ENCODE peak calls at places on chromosomes 6 and 20, in seven cellular contexts. U is IMR-90; Y is KBM-7; N is mesenchymal stem cell; O is activated CD8-positive, alpha-beta memory T cell treated with anti-CD3 and anti-CD28 coated beads, Interleukin-2, amount 10 ng/mL, durations not matched to agents 7 days and 5 days; I is A549; V is CD8-positive, alpha-beta T cell. H is an unnamed sample.

GRCh38 chr6:122704086-122704485 is 75.4 kb upstream of the FABP7 start:
- DNase-seq in O (no peak), U (no peak), I (no peak), V (no peak), Y (no peak), N (no peak), H (no peak)

GRCh38 chr6:37623666-37624065 is 74.0 kb downstream of the MDGA1 start:
- DNase-seq in O (no peak), V (no peak), N (no peak), U (no peak), I (no peak), Y (no peak), H (no peak)

GRCh38 chr6:159680104-159680503 is 12.9 kb downstream of the SOD2 start:
- DNase-seq in U (peak), N (peak), O (no peak), Y (no peak), V (no peak), I (no peak), H (no peak)

GRCh38 chr6:167559675-167560479 is 235.0 kb downstream of the TTLL2 start:
- DNase-seq in O (no peak), Y (no peak), U (no peak), N (no peak), V (no peak), I (peak), H (no peak)

GRCh38 chr6:168219167-168219566 is 100.4 kb downstream of the DACT2 start:
- DNase-seq in I (no peak), Y (no peak), V (no peak), N (no peak), O (no peak), U (no peak), H (no peak)

GRCh38 chr6:21061892-21062291 is 527.6 kb downstream of the CDKAL1 start:
- DNase-seq in O (no peak), I (no peak), Y (no peak), U (no peak), N (no peak), V (no peak), H (no peak)

GRCh38 chr6:18362058-18362561 is 25.0 kb upstream of the RNF144B start:
- DNase-seq in O (no peak), I (no peak), N (peak), Y (no peak), U (peak), V (no peak), H (no peak)

GRCh38 chr20:41173161-41173721 is 35.9 kb downstream of the PLCG1 start:
- DNase-seq in I (peak), U (peak), N (peak), Y (peak), O (peak), V (peak), H (peak)

GRCh38 chr6:27608916-27609883 is 136.3 kb upstream of the ZNF184 start:
- DNase-seq in Y (peak), U (peak), V (no peak), N (peak), O (no peak), I (peak), H (no peak)

GRCh38 chr20:43559588-43559987 is 761 bp downstream of the SGK2 start:
- DNase-seq in V (no peak), N (no peak), U (no peak), I (no peak), O (no peak), Y (no peak), H (no peak)

GRCh38 chr6:50707652-50708325 is 5.5 kb upstream of the TFAP2D start:
- DNase-seq in V (no peak), I (no peak), O (no peak), Y (no peak), N (no peak), U (no peak), H (no peak)

GRCh38 chr20:35821807-35822242 is 50.0 kb downstream of the PHF20 start:
- DNase-seq in V (no peak), Y (no peak), O (no peak), I (peak), U (peak), N (peak), H (no peak)

GRCh38 chr20:5970381-5970780 is 19.9 kb downstream of the MCM8 start:
- DNase-seq in I (no peak), V (no peak), O (no peak), N (no peak), Y (no peak), U (no peak), H (no peak)

GRCh38 chr6:54624779-54625178 is 221.8 kb upstream of the FAM83B start:
- DNase-seq in V (no peak), U (peak), N (no peak), O (no peak), I (no peak), Y (no peak), H (no peak)

GRCh38 chr20:54276577-54277169 is 68.8 kb downstream of the PFDN4 start:
- DNase-seq in N (no peak), O (no peak), V (no peak), I (no peak), U (no peak), Y (no peak), H (no peak)

GRCh38 chr20:53070714-53071392 is 98.7 kb downstream of the TSHZ2 start:
- DNase-seq in O (no peak), N (peak), V (no peak), U (no peak), I (no peak), Y (no peak), H (no peak)

GRCh38 chr6:19327684-19328083 is 509.5 kb upstream of the ID4 start:
- DNase-seq in O (no peak), N (no peak), Y (no peak), V (no peak), U (no peak), I (no peak), H (no peak)

GRCh38 chr20:45313943-45314342 is 5.8 kb upstream of the MATN4 start:
- DNase-seq in N (no peak), Y (no peak), O (no peak), U (no peak), V (no peak), I (no peak), H (no peak)

GRCh38 chr6:74333406-74333805 is 637.4 kb downstream of the CD109 start:
- DNase-seq in O (no peak), N (peak), U (peak), Y (no peak), I (no peak), V (no peak), H (no peak)

GRCh38 chr20:17993546-17993945 is 24.7 kb downstream of the MGME1 start:
- DNase-seq in O (no peak), Y (no peak), I (no peak), U (no peak), V (no peak), N (no peak), H (no peak)

GRCh38 chr6:13711384-13711725 is 280 bp downstream of the RANBP9 start:
- DNase-seq in U (no peak), I (no peak), V (peak), Y (peak), O (peak), N (peak), H (peak)

GRCh38 chr20:137668-138131 is 4.7 kb upstream of the DEFB126 start:
- DNase-seq in V (no peak), Y (peak), N (peak), U (no peak), O (no peak), I (peak), H (peak)

GRCh38 chr20:45592574-45593189 is 13.6 kb upstream of the WFDC8 start:
- DNase-seq in U (peak), V (no peak), I (peak), N (peak), Y (peak), O (no peak), H (no peak)

GRCh38 chr20:38171301-38172010 is 6.4 kb upstream of the TGM2 start:
- DNase-seq in U (peak), Y (no peak), I (no peak), N (peak), O (no peak), V (no peak), H (no peak)

GRCh38 chr6:144544266-144544830 is 259.2 kb downstream of the UTRN start:
- DNase-seq in O (no peak), Y (no peak), U (no peak), I (no peak), N (no peak), V (no peak), H (no peak)

GRCh38 chr6:143258945-143259344 is 191.6 kb downstream of the ADAT2 start:
- DNase-seq in N (no peak), U (no peak), I (no peak), Y (peak), V (no peak), O (no peak), H (no peak)

GRCh38 chr6:94736231-94736630 is 841.1 kb upstream of the MANEA start:
- DNase-seq in V (no peak), Y (no peak), O (no peak), N (no peak), I (no peak), U (no peak), H (no peak)

GRCh38 chr6:131213501-131213990 is 78.3 kb downstream of the AKAP7 start:
- DNase-seq in V (no peak), Y (no peak), N (peak), U (peak), O (no peak), I (no peak), H (no peak)

GRCh38 chr6:35728663-35729348 is 8.0 kb upstream of the ARMC12 start:
- DNase-seq in U (no peak), V (no peak), Y (no peak), I (no peak), O (peak), N (no peak), H (peak)

GRCh38 chr20:3071610-3072529 is at the start of gene OXT:
- DNase-seq in N (no peak), V (peak), I (no peak), O (peak), Y (peak), U (no peak), H (peak)

GRCh38 chr6:3722785-3723184 is 28.7 kb downstream of the PXDC1 start:
- DNase-seq in O (no peak), V (no peak), I (no peak), Y (no peak), N (no peak), U (no peak), H (no peak)

GRCh38 chr6:40555092-40555491 is 32.1 kb downstream of the LRFN2 start:
- DNase-seq in V (no peak), O (no peak), N (no peak), Y (no peak), U (no peak), I (no peak), H (no peak)

GRCh38 chr6:29653452-29654038 is 3.3 kb upstream of the MOG start:
- DNase-seq in I (peak), V (no peak), N (peak), U (peak), Y (peak), O (peak), H (peak)

GRCh38 chr6:141641406-141641805 is 491.3 kb upstream of the GJE1 start:
- DNase-seq in N (no peak), V (no peak), U (no peak), O (no peak), I (no peak), Y (no peak), H (no peak)

GRCh38 chr6:157741889-157742615 is 81.0 kb upstream of the SNX9 start:
- DNase-seq in Y (no peak), U (no peak), V (no peak), O (no peak), N (no peak), I (no peak), H (no peak)